ENCODE peak calls at places on chromosomes 12 and 14, in eight cellular contexts. E is progenitor cell of endocrine pancreas; Q is AG20443; K is activated T-helper 1 cell treated with anti-CD3 and anti-CD28 coated beads, Interleukin-12 subunit alpha, Interleukin-12 subunit beta, Interleukin-2, Interleukin-4 antibody, amounts not matched to agents 30 ng/mL and 10 ng/mL and 1 ng/mL, durations not matched to agents 14 hours and 24 hours and 36 hours; C is heart right ventricle; B is OCI-M1; M is C1 segment of cervical spinal cord; R is glomerular endothelial cell. F is an unnamed sample.

GRCh38 chr12:23169012-23170003 is 544.3 kb downstream of the ETNK1 start:
- DNase-seq in E (no peak), Q (no peak), K (no peak), C (no peak), B (no peak), M (no peak), R (no peak), F (no peak)

GRCh38 chr12:3158851-3159465 is 81.8 kb downstream of the TSPAN9 start:
- DNase-seq in E (no peak), Q (peak; percentile 69), K (no peak), C (no peak), B (no peak), M (no peak), R (no peak), F (no peak)

GRCh38 chr12:122051231-122051876 is 27.2 kb upstream of the MLXIP start:
- DNase-seq in E (no peak), Q (no peak), K (no peak), C (peak; percentile 76), B (no peak), M (no peak), R (no peak), F (no peak)

GRCh38 chr14:104322531-104323466 is 184.4 kb downstream of the KIF26A start:
- DNase-seq in E (no peak), Q (no peak), K (no peak), C (no peak), B (no peak), M (no peak), R (no peak), F (no peak)

GRCh38 chr14:74946659-74947281 is 8.6 kb downstream of the PGF start:
- DNase-seq in E (no peak), Q (peak; percentile 17), K (no peak), C (no peak), B (no peak), M (no peak), R (no peak), F (no peak)

GRCh38 chr12:65603428-65604351 is 220.6 kb upstream of the HMGA2 start:
- DNase-seq in E (no peak), Q (peak; percentile 73), K (no peak), C (peak; percentile 47), B (no peak), M (no peak), R (peak; percentile 56), F (no peak)

GRCh38 chr12:38411426-38411825 is 94.9 kb downstream of the ALG10B start:
- DNase-seq in E (no peak), Q (no peak), K (no peak), C (no peak), B (peak; percentile 75), M (no peak), R (no peak), F (no peak)

GRCh38 chr14:104928391-104929133 is 3.9 kb downstream of the PLD4 start:
- DNase-seq in E (no peak), Q (no peak), K (no peak), C (no peak), B (no peak), M (no peak), R (no peak), F (no peak)

GRCh38 chr12:123363743-123364531 is 710 bp downstream of the SBNO1 start:
- DNase-seq in E (peak; percentile 21), Q (peak; percentile 32), K (peak; percentile 18), C (peak; percentile 19), B (peak; percentile 67), M (no peak), R (no peak), F (peak; percentile 19)

GRCh38 chr14:101471723-101472517 is 89.4 kb upstream of the DIO3 start:
- DNase-seq in E (no peak), Q (no peak), K (no peak), C (no peak), B (no peak), M (no peak), R (no peak), F (no peak)

GRCh38 chr14:76715102-76715926 is 46.0 kb upstream of the VASH1 start:
- DNase-seq in E (no peak), Q (no peak), K (no peak), C (peak; percentile 38), B (peak; percentile 81), M (no peak), R (no peak), F (no peak)

GRCh38 chr12:57019983-57020719 is 3.8 kb upstream of the TAC3 start:
- DNase-seq in E (no peak), Q (no peak), K (no peak), C (no peak), B (no peak), M (no peak), R (no peak), F (no peak)

GRCh38 chr12:50557421-50557820 is 52.6 kb downstream of the DIP2B start:
- DNase-seq in E (no peak), Q (no peak), K (no peak), C (no peak), B (no peak), M (no peak), R (no peak), F (no peak)

GRCh38 chr12:108691995-108692808 is 39.1 kb downstream of the CORO1C start:
- DNase-seq in E (no peak), Q (no peak), K (no peak), C (peak; percentile 47), B (peak; percentile 65), M (peak; percentile 74), R (no peak), F (peak; percentile 90)

GRCh38 chr12:41368006-41368405 is 179.9 kb downstream of the PDZRN4 start:
- DNase-seq in E (no peak), Q (no peak), K (no peak), C (no peak), B (peak; percentile 11), M (no peak), R (no peak), F (no peak)

GRCh38 chr14:81452341-81452740 is 52.2 kb upstream of the STON2 start:
- DNase-seq in E (no peak), Q (no peak), K (no peak), C (no peak), B (no peak), M (no peak), R (no peak), F (no peak)

GRCh38 chr14:68295316-68295816 is 475.8 kb downstream of the RAD51B start:
- DNase-seq in E (no peak), Q (no peak), K (no peak), C (peak; percentile 49), B (peak; percentile 92), M (no peak), R (no peak), F (no peak)

GRCh38 chr14:68612049-68612448 is 180.8 kb downstream of the ZFP36L1 start:
- DNase-seq in E (no peak), Q (peak; percentile 38), K (no peak), C (peak; percentile 78), B (no peak), M (no peak), R (no peak), F (no peak)

GRCh38 chr12:570237-570925 is 92.9 kb downstream of the NINJ2 start:
- DNase-seq in E (peak; percentile 54), Q (peak; percentile 96), K (no peak), C (peak; percentile 81), B (no peak), M (no peak), R (no peak), F (no peak)

GRCh38 chr12:67419810-67420209 is 150.7 kb downstream of the CAND1 start:
- DNase-seq in E (no peak), Q (no peak), K (no peak), C (no peak), B (no peak), M (no peak), R (no peak), F (no peak)

GRCh38 chr14:76109087-76109880 is 42.4 kb upstream of the GPATCH2L start:
- DNase-seq in E (no peak), Q (peak; percentile 75), K (no peak), C (no peak), B (no peak), M (no peak), R (no peak), F (no peak)

F was measured in globus pallidus.